ENCODE peak calls at places on chromosomes 2 and 18, in four cellular contexts. Q is HepG2, L is GM12878, D is K562. O is an unnamed sample.

GRCh38 chr2:38907743-38908562 is 18.3 kb downstream of the ARHGEF33 start:
- DNase-seq in Q (peak; percentile 89), L (peak; percentile 51), D (peak; percentile 31), O (no peak)

GRCh38 chr2:217935245-217935879 is 67.4 kb downstream of the TNS1 start:
- DNase-seq in Q (no peak), L (no peak), D (no peak), O (no peak)

GRCh38 chr2:230209422-230210051 is 10.2 kb downstream of the SP110 start:
- DNase-seq in Q (no peak), L (no peak), D (no peak), O (no peak)

GRCh38 chr2:98546186-98546585 is 62.1 kb downstream of the COA5 start:
- DNase-seq in Q (no peak), L (no peak), D (no peak), O (no peak)

GRCh38 chr2:232203936-232204335 is 174.6 kb upstream of the ALPP start:
- DNase-seq in Q (no peak), L (no peak), D (no peak), O (no peak)

GRCh38 chr2:45745231-45745630 is 93.8 kb downstream of the PRKCE start:
- DNase-seq in Q (no peak), L (no peak), D (no peak), O (no peak)

GRCh38 chr2:65071499-65072180 is 15.4 kb downstream of the CEP68 start:
- DNase-seq in Q (no peak), L (no peak), D (peak; percentile 46), O (peak; percentile 59)

GRCh38 chr2:144514731-144515424 is 5.0 kb downstream of the ZEB2 start:
- DNase-seq in Q (no peak), L (no peak), D (peak; percentile 23), O (no peak)

GRCh38 chr18:42131044-42131939 is 176.3 kb downstream of the PIK3C3 start:
- DNase-seq in Q (no peak), L (no peak), D (no peak), O (no peak)

GRCh38 chr2:6914829-6915228 is 2.4 kb upstream of the RNF144A start:
- DNase-seq in Q (no peak), L (no peak), D (no peak), O (no peak)

GRCh38 chr2:67923696-67924095 is 139.1 kb downstream of the C1D start:
- DNase-seq in Q (no peak), L (no peak), D (no peak), O (no peak)

GRCh38 chr2:29923110-29923721 is 1.8 kb upstream of the ALK start:
- DNase-seq in Q (peak; percentile 68), L (no peak), D (peak; percentile 70), O (peak; percentile 69)

GRCh38 chr2:191064590-191064989 is 50.6 kb upstream of the STAT1 start:
- DNase-seq in Q (no peak), L (no peak), D (no peak), O (no peak)

GRCh38 chr2:120934221-120934639 is 198.6 kb downstream of the GLI2 start:
- DNase-seq in Q (peak; percentile 51), L (no peak), D (no peak), O (no peak)

GRCh38 chr2:28413896-28414290 is 21.2 kb downstream of the FOSL2 start:
- DNase-seq in Q (no peak), L (no peak), D (no peak), O (no peak)

GRCh38 chr2:147374410-147374811 is 470.4 kb upstream of the ACVR2A start:
- DNase-seq in Q (no peak), L (no peak), D (no peak), O (no peak)

GRCh38 chr18:45167109-45167551 is 448.1 kb upstream of the SLC14A2 start:
- DNase-seq in Q (no peak), L (no peak), D (no peak), O (no peak)

GRCh38 chr2:168974370-168974769 is 56.8 kb downstream of the ABCB11 start:
- DNase-seq in Q (no peak), L (no peak), D (no peak), O (no peak)

GRCh38 chr2:235300368-235301201 is 193.3 kb upstream of the AGAP1 start:
- DNase-seq in Q (no peak), L (no peak), D (no peak), O (no peak)

GRCh38 chr18:36187138-36187825 is at the start of gene MOCOS:
- DNase-seq in Q (peak; percentile 68), L (no peak), D (peak; percentile 91), O (peak; percentile 86)

GRCh38 chr18:12281861-12282260 is 26.2 kb upstream of the TUBB6 start:
- DNase-seq in Q (no peak), L (no peak), D (no peak), O (no peak)

GRCh38 chr2:84939426-84940087 is 31.4 kb upstream of the KCMF1 start:
- DNase-seq in Q (no peak), L (peak; percentile 99), D (no peak), O (no peak)

GRCh38 chr2:237998530-237998929 is 31.7 kb downstream of the UBE2F start:
- DNase-seq in Q (peak; percentile 62), L (peak; percentile 82), D (no peak), O (no peak)

GRCh38 chr2:217000406-217000805 is 140.5 kb upstream of the TNP1 start:
- DNase-seq in Q (no peak), L (no peak), D (no peak), O (no peak)

GRCh38 chr2:32274289-32274688 is 3.4 kb upstream of the YIPF4 start:
- DNase-seq in Q (no peak), L (no peak), D (no peak), O (no peak)

GRCh38 chr2:12304494-12305228 is 412.1 kb upstream of the TRIB2 start:
- DNase-seq in Q (no peak), L (no peak), D (no peak), O (no peak)

GRCh38 chr2:21627938-21628337 is 504.2 kb downstream of the TDRD15 start:
- DNase-seq in Q (no peak), L (no peak), D (no peak), O (no peak)

GRCh38 chr2:21422724-21423522 is 299.2 kb downstream of the TDRD15 start:
- DNase-seq in Q (peak; percentile 67), L (no peak), D (no peak), O (no peak)

GRCh38 chr2:289362-290089 is 1.6 kb upstream of the ALKAL2 start:
- DNase-seq in Q (no peak), L (no peak), D (peak; percentile 75), O (peak; percentile 40)

GRCh38 chr18:576924-577323 is 3.3 kb upstream of the CETN1 start:
- DNase-seq in Q (no peak), L (no peak), D (no peak), O (no peak)

GRCh38 chr2:112836695-112837117 is at the start of gene IL1B:
- DNase-seq in Q (no peak), L (no peak), D (no peak), O (no peak)

GRCh38 chr2:178891265-178891958 is 84.2 kb upstream of the TTN start:
- DNase-seq in Q (peak; percentile 39), L (peak; percentile 33), D (peak; percentile 73), O (peak; percentile 75)

GRCh38 chr2:105261061-105261460 is 19.5 kb downstream of the GPR45 start:
- DNase-seq in Q (no peak), L (no peak), D (peak; percentile 28), O (no peak)

GRCh38 chr2:233061007-233061590 is 957 bp downstream of the INPP5D start:
- DNase-seq in Q (no peak), L (no peak), D (no peak), O (no peak)

GRCh38 chr2:55038428-55038827 is 11.8 kb downstream of the RTN4 start:
- DNase-seq in Q (no peak), L (no peak), D (no peak), O (no peak)

GRCh38 chr18:79139206-79139605 is 70.0 kb downstream of the ATP9B start:
- DNase-seq in Q (no peak), L (no peak), D (no peak), O (no peak)

GRCh38 chr2:189849550-189849949 is 65.3 kb downstream of the PMS1 start:
- DNase-seq in Q (no peak), L (no peak), D (no peak), O (no peak)

GRCh38 chr2:67560818-67561221 is 163.7 kb downstream of the ETAA1 start:
- DNase-seq in Q (no peak), L (no peak), D (no peak), O (no peak)

GRCh38 chr18:11570770-11571169 is 38.6 kb upstream of the SLC35G4 start:
- DNase-seq in Q (no peak), L (no peak), D (peak; percentile 17), O (no peak)

GRCh38 chr2:73291461-73292315 is 1.7 kb downstream of the EGR4 start:
- DNase-seq in Q (no peak), L (no peak), D (no peak), O (peak; percentile 70)
- TF ChIP-seq ETV6 in Q (no peak), L (no peak), D (no peak), O (peak; percentile 32)

DNA sequence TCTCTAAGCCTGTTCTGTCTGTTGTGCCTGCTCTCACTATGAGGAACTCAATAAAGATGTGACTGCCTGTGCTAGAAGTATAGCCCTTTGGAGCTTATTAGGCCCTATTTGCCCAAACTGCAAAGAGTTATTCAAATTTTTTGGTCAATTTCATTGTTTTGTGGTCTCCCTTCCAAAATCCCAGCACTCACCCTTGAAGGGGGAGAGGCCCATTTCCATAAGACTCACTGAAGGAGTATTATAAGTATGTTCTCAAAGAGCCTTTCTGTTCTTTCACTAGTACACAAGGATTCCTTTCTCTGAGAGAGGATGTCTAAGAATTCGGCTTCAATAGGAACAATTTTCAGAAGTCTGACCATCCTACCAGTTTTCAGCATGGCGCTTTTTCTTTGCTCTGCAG is 641.9 kb upstream of the REG3G start:
- DNase-seq in Q (no peak), L (no peak), D (no peak), O (no peak)
- TF ChIP-seq ETV6 in Q (no peak), L (no peak), D (no peak), O (no peak)

GRCh38 chr2:40558772-40559171 is 106.9 kb upstream of the SLC8A1 start:
- DNase-seq in Q (no peak), L (no peak), D (no peak), O (no peak)

GRCh38 chr2:40559175-40559574 is 107.3 kb upstream of the SLC8A1 start:
- DNase-seq in Q (no peak), L (no peak), D (no peak), O (no peak)

GRCh38 chr2:40564174-40564573 is 112.3 kb upstream of the SLC8A1 start:
- DNase-seq in Q (no peak), L (no peak), D (no peak), O (no peak)
- TF ChIP-seq ETV6 in Q (no peak), L (no peak), D (no peak), O (no peak)

DNA sequence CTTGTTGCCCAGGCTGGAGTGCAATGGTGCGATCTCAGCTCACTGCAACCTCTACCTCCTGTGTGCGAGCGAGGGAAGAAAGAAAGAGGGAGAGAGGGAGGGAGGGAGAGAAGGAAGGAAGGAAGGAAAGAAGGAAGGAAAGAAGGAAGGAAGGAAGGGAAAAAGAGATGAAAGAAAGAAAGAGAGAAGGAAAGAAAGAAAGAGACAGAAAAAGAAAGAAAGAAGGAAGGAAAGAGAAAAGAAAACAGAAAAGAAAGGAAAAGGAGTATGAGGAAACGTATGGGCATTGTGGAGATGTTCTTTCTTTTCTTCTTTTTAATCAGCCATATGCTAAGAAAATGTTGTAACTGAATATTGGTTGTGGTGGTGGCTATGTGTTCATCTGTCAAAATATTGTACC is 16.5 kb downstream of the CLK1 start:
- DNase-seq in Q (no peak), L (no peak), D (no peak), O (no peak)
- TF ChIP-seq ETV6 in Q (no peak), L (no peak), D (no peak), O (no peak)

O was measured in WTC11.